ENCODE peak calls at places on chromosome 15, in five cellular contexts. Y, X, K, J and C are unnamed samples.

GRCh38 chr15:80967451-80967850 is 22.2 kb downstream of the MESD start:
- DNase-seq in X (no peak), J (peak), K (no peak), Y (peak), C (no peak)

GRCh38 chr15:100767002-100767825 is 112.4 kb upstream of the ALDH1A3 start:
- DNase-seq in J (no peak), Y (no peak), K (no peak), X (no peak), C (no peak)

GRCh38 chr15:36658321-36658720 is 78.9 kb downstream of the CDIN1 start:
- DNase-seq in K (no peak), X (no peak), J (no peak), Y (peak), C (no peak)

GRCh38 chr15:88465633-88466219 is 1.5 kb downstream of the MRPL46 start:
- DNase-seq in J (peak), Y (peak), X (no peak), K (no peak), C (peak)

GRCh38 chr15:76988874-76989780 is 5.8 kb upstream of the PSTPIP1 start:
- DNase-seq in J (no peak), K (no peak), Y (no peak), X (no peak), C (no peak)

GRCh38 chr15:92883643-92884458 is 16.3 kb upstream of the CHD2 start:
- DNase-seq in K (no peak), Y (peak), X (no peak), J (no peak), C (peak)

GRCh38 chr15:51647128-51647562 is 24.6 kb upstream of the DMXL2 start:
- DNase-seq in Y (peak), K (no peak), X (no peak), J (no peak), C (peak)

GRCh38 chr15:25875551-25875950 is 12.4 kb upstream of the ATP10A start:
- DNase-seq in K (no peak), J (no peak), X (no peak), Y (no peak), C (no peak)

GRCh38 chr15:63344737-63345390 is 36.8 kb downstream of the CA12 start:
- DNase-seq in J (no peak), X (no peak), K (no peak), Y (peak), C (no peak)

GRCh38 chr15:73867956-73868355 is 5.4 kb upstream of the TBC1D21 start:
- DNase-seq in J (no peak), K (no peak), X (no peak), Y (no peak), C (no peak)

GRCh38 chr15:71916834-71917233 is 106.5 kb downstream of the NR2E3 start:
- DNase-seq in X (no peak), Y (no peak), K (no peak), J (no peak), C (no peak)

GRCh38 chr15:89690276-89691218 is at the start of the genes PEX11A and WDR93:
- DNase-seq in Y (peak), X (peak), K (peak), J (peak), C (peak)

GRCh38 chr15:30997270-30997669 is 5.8 kb upstream of the MTMR10 start:
- DNase-seq in X (no peak), Y (no peak), J (no peak), K (no peak), C (no peak)

GRCh38 chr15:87736401-87736800 is 520.1 kb downstream of the NTRK3 start:
- DNase-seq in J (no peak), K (no peak), Y (no peak), X (no peak), C (no peak)

GRCh38 chr15:29151111-29151857 is 118.3 kb downstream of the NSMCE3 start:
- DNase-seq in K (no peak), Y (no peak), J (peak), X (no peak), C (no peak)